ENCODE peak calls at places on chromosomes 1 and 21, in eight cellular contexts. One of them, this sample, is unnamed.

GRCh38 chr1:106746448-106747085 is 309.9 kb upstream of the PRMT6 start:
- DNase-seq in astrocyte of the spinal cord: no peak
- DNase-seq in amniotic stem cell: no peak
- DNase-seq in cardiac fibroblast: no peak
- DNase-seq in iPS DF 19.7: no peak
- DNase-seq in H54: no peak
- DNase-seq in RWPE1: no peak
- DNase-seq in fibroblast of the aortic adventitia: no peak
- DNase-seq in this sample: no peak

GRCh38 chr21:45403133-45403824 is 1.7 kb upstream of the COL18A1 start:
- DNase-seq in astrocyte of the spinal cord: no peak
- DNase-seq in fibroblast of the aortic adventitia: no peak
- DNase-seq in H54: no peak
- DNase-seq in amniotic stem cell: no peak
- DNase-seq in iPS DF 19.7: no peak
- DNase-seq in RWPE1: peak
- DNase-seq in cardiac fibroblast: no peak
- DNase-seq in this sample: no peak

GRCh38 chr1:2388004-2388913 is 3.1 kb downstream of the MORN1 start:
- DNase-seq in H54: no peak
- DNase-seq in iPS DF 19.7: no peak
- DNase-seq in RWPE1: no peak
- DNase-seq in fibroblast of the aortic adventitia: no peak
- DNase-seq in cardiac fibroblast: no peak
- DNase-seq in astrocyte of the spinal cord: no peak
- DNase-seq in amniotic stem cell: no peak
- DNase-seq in this sample: no peak

GRCh38 chr1:2435746-2436355 is 23.5 kb upstream of the PEX10 start:
- DNase-seq in cardiac fibroblast: no peak
- DNase-seq in iPS DF 19.7: no peak
- DNase-seq in RWPE1: no peak
- DNase-seq in amniotic stem cell: no peak
- DNase-seq in astrocyte of the spinal cord: no peak
- DNase-seq in fibroblast of the aortic adventitia: no peak
- DNase-seq in H54: no peak
- DNase-seq in this sample: no peak

GRCh38 chr1:244074559-244075171 is 23.6 kb downstream of the ZBTB18 start:
- DNase-seq in H54: no peak
- DNase-seq in fibroblast of the aortic adventitia: no peak
- DNase-seq in amniotic stem cell: no peak
- DNase-seq in cardiac fibroblast: no peak
- DNase-seq in RWPE1: no peak
- DNase-seq in iPS DF 19.7: no peak
- DNase-seq in astrocyte of the spinal cord: no peak
- DNase-seq in this sample: no peak

GRCh38 chr1:23371987-23372386 is 2.4 kb upstream of the ZNF436 start:
- DNase-seq in iPS DF 19.7: no peak
- DNase-seq in H54: no peak
- DNase-seq in cardiac fibroblast: no peak
- DNase-seq in amniotic stem cell: no peak
- DNase-seq in fibroblast of the aortic adventitia: no peak
- DNase-seq in astrocyte of the spinal cord: no peak
- DNase-seq in RWPE1: no peak
- DNase-seq in this sample: no peak

GRCh38 chr1:11550664-11551283 is 71.8 kb downstream of the DISP3 start:
- DNase-seq in H54: no peak
- DNase-seq in iPS DF 19.7: peak
- DNase-seq in fibroblast of the aortic adventitia: peak
- DNase-seq in RWPE1: peak
- DNase-seq in amniotic stem cell: peak
- DNase-seq in cardiac fibroblast: peak
- DNase-seq in astrocyte of the spinal cord: peak
- DNase-seq in this sample: peak

GRCh38 chr1:182051938-182052337 is 9.6 kb downstream of the ZNF648 start:
- DNase-seq in iPS DF 19.7: no peak
- DNase-seq in RWPE1: no peak
- DNase-seq in cardiac fibroblast: no peak
- DNase-seq in astrocyte of the spinal cord: no peak
- DNase-seq in H54: no peak
- DNase-seq in amniotic stem cell: no peak
- DNase-seq in fibroblast of the aortic adventitia: no peak
- DNase-seq in this sample: no peak

GRCh38 chr1:219924348-219924747 is 4.0 kb downstream of the SLC30A10 start:
- DNase-seq in H54: no peak
- DNase-seq in astrocyte of the spinal cord: no peak
- DNase-seq in cardiac fibroblast: no peak
- DNase-seq in fibroblast of the aortic adventitia: no peak
- DNase-seq in RWPE1: no peak
- DNase-seq in iPS DF 19.7: no peak
- DNase-seq in amniotic stem cell: no peak
- DNase-seq in this sample: no peak

GRCh38 chr1:168635129-168635528 is 58.7 kb downstream of the XCL1 start:
- DNase-seq in RWPE1: no peak
- DNase-seq in astrocyte of the spinal cord: no peak
- DNase-seq in iPS DF 19.7: no peak
- DNase-seq in fibroblast of the aortic adventitia: no peak
- DNase-seq in cardiac fibroblast: no peak
- DNase-seq in amniotic stem cell: no peak
- DNase-seq in H54: no peak
- DNase-seq in this sample: no peak

GRCh38 chr1:116737020-116737854 is 17.0 kb upstream of the CD2 start:
- DNase-seq in H54: peak
- DNase-seq in RWPE1: peak
- DNase-seq in cardiac fibroblast: peak
- DNase-seq in amniotic stem cell: peak
- DNase-seq in astrocyte of the spinal cord: peak
- DNase-seq in iPS DF 19.7: no peak
- DNase-seq in fibroblast of the aortic adventitia: peak
- DNase-seq in this sample: peak

GRCh38 chr1:897176-897575 is 26.5 kb upstream of the SAMD11 start:
- DNase-seq in RWPE1: no peak
- DNase-seq in astrocyte of the spinal cord: no peak
- DNase-seq in amniotic stem cell: no peak
- DNase-seq in iPS DF 19.7: no peak
- DNase-seq in H54: no peak
- DNase-seq in fibroblast of the aortic adventitia: no peak
- DNase-seq in cardiac fibroblast: no peak
- DNase-seq in this sample: no peak

This sample was measured in pulmonary artery endothelial cell.